ENCODE peak calls at places on chromosomes 12 and 14, in five cellular contexts. T, M, X, B and E are unnamed samples.

GRCh38 chr12:6361834-6362233 is 13.5 kb downstream of the SCNN1A start:
- DNase-seq in B (no peak), T (no peak), X (peak; percentile 84), M (no peak), E (no peak)

GRCh38 chr14:64540208-64541202 is at the start of gene HSPA2:
- DNase-seq in B (peak; percentile 94), X (peak; percentile 99), M (peak; percentile 99), T (peak; percentile 92), E (peak; percentile 96)

GRCh38 chr14:41865894-41866293 is 259.2 kb downstream of the LRFN5 start:
- DNase-seq in X (no peak), T (no peak), B (no peak), M (no peak), E (no peak)

GRCh38 chr12:76026643-76027063 is 4.9 kb downstream of the PHLDA1 start:
- DNase-seq in X (no peak), M (peak; percentile 35), T (no peak), B (no peak), E (no peak)

GRCh38 chr12:28975564-28976340 is 173.3 kb upstream of the FAR2 start:
- DNase-seq in M (no peak), X (no peak), T (no peak), B (no peak), E (no peak)

GRCh38 chr14:74959596-74960180 is 4.3 kb upstream of the PGF start:
- DNase-seq in B (no peak), X (no peak), M (no peak), T (no peak), E (no peak)

GRCh38 chr14:52365071-52365470 is 51.0 kb downstream of the PTGER2 start:
- DNase-seq in M (no peak), X (no peak), T (no peak), B (no peak), E (no peak)

GRCh38 chr14:33966276-33966675 is 15.4 kb upstream of the EGLN3 start:
- DNase-seq in M (no peak), B (no peak), T (no peak), X (no peak), E (no peak)

GRCh38 chr12:1536817-1537216 is 57.6 kb downstream of the FBXL14 start:
- DNase-seq in X (no peak), B (no peak), M (no peak), T (no peak), E (no peak)

GRCh38 chr14:94555991-94556390 is 5.3 kb upstream of the SERPINA4 start:
- DNase-seq in B (no peak), T (no peak), M (no peak), X (no peak), E (no peak)

GRCh38 chr12:75944097-75944904 is 87.3 kb downstream of the PHLDA1 start:
- DNase-seq in M (peak; percentile 73), B (peak; percentile 41), T (peak; percentile 7), X (no peak), E (peak; percentile 81)

GRCh38 chr12:30942936-30943335 is 16.4 kb downstream of the TSPAN11 start:
- DNase-seq in X (no peak), B (no peak), M (no peak), T (no peak), E (no peak)

GRCh38 chr14:61260939-61261776 is 20.0 kb downstream of the TMEM30B start:
- DNase-seq in T (no peak), B (no peak), X (no peak), M (peak; percentile 86), E (no peak)

GRCh38 chr14:91817566-91818325 is 49.6 kb downstream of the TC2N start:
- DNase-seq in T (no peak), M (no peak), B (no peak), X (no peak), E (no peak)

GRCh38 chr12:7948585-7949264 is 12.7 kb upstream of the SLC2A3 start:
- DNase-seq in B (no peak), M (no peak), X (no peak), T (no peak), E (no peak)

GRCh38 chr12:101719566-101719965 is 19.7 kb downstream of the SYCP3 start:
- DNase-seq in T (no peak), M (no peak), X (no peak), B (no peak), E (no peak)

GRCh38 chr12:124938606-124939427 is 24.4 kb upstream of the UBC start:
- DNase-seq in T (no peak), M (peak; percentile 88), X (peak; percentile 79), B (peak; percentile 88), E (no peak)

GRCh38 chr12:120314220-120314619 is 12.1 kb downstream of the SIRT4 start:
- DNase-seq in B (peak; percentile 38), M (peak; percentile 7), X (no peak), T (no peak), E (no peak)

GRCh38 chr12:28517101-28517500 is 326.8 kb downstream of the CCDC91 start:
- DNase-seq in X (no peak), T (no peak), M (no peak), B (no peak), E (no peak)

GRCh38 chr12:128784030-128784770 is 39.6 kb downstream of the SLC15A4 start:
- DNase-seq in X (no peak), T (no peak), M (peak; percentile 25), B (no peak), E (no peak)

GRCh38 chr14:86296173-86296572 is 766.2 kb downstream of the FLRT2 start:
- DNase-seq in M (no peak), X (no peak), T (no peak), B (no peak), E (no peak)

GRCh38 chr12:52895726-52896189 is 9.1 kb downstream of the KRT8 start:
- DNase-seq in T (no peak), M (no peak), B (no peak), X (no peak), E (no peak)
- H3K27ac ChIP-seq in T (no peak overlapping the region), M (no peak overlapping the region), B (no peak overlapping the region), X (peak overlapping the region; percentile 95), E (no peak overlapping the region)

GRCh38 chr12:103077108-103077773 is 119.8 kb downstream of the ASCL1 start:
- DNase-seq in T (no peak), X (no peak), B (no peak), M (no peak), E (no peak)

GRCh38 chr12:103075848-103076247 is 118.4 kb downstream of the ASCL1 start:
- DNase-seq in B (no peak), T (no peak), X (no peak), M (no peak), E (no peak)
- H3K27ac ChIP-seq in B (no peak overlapping the region), T (no peak overlapping the region), X (no peak overlapping the region), M (no peak overlapping the region), E (no peak overlapping the region)

DNA sequence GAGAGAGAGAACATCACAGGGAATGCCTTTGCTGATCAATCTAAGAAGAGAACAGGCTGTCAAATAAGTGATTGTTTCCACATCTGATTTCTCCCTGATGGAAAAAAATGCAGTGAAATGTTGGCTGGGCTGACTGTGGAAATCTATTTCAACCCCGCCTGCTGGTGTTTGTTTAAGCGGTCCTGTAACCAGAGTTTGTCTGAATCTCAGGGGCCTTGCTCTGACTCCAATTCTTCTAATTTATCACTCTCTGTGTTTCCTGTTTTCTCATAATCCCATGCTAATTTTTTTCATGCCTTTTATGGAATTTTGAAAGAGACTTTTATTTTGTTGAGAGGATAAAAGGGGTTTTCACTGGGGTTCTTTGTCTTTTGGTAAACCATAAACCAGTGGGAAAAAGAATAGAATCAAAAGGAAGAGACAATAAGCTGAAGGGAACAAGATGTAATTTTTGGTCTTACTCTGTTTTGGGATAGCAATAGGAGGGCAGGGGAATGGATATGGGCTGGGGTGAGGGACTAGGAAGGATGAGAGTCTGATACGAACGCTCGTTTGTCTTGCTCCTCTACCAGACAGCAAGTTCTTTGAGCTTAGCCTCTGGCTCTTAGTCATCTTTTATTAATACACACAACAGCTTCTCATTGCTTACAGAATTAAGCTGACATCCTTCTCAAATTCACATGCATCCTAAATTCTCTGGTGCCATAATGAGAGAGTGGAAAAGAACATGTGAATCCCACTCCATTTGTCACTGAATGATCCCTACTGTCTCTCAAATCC is 8.0 kb upstream of the MGP start:
- DNase-seq in X (no peak), M (peak; percentile 26), B (no peak), T (no peak), E (no peak)
- H3K27ac ChIP-seq in X (peak overlapping the region; percentile 65), M (no peak overlapping the region), B (no peak overlapping the region), T (no peak overlapping the region), E (no peak overlapping the region)

DNA sequence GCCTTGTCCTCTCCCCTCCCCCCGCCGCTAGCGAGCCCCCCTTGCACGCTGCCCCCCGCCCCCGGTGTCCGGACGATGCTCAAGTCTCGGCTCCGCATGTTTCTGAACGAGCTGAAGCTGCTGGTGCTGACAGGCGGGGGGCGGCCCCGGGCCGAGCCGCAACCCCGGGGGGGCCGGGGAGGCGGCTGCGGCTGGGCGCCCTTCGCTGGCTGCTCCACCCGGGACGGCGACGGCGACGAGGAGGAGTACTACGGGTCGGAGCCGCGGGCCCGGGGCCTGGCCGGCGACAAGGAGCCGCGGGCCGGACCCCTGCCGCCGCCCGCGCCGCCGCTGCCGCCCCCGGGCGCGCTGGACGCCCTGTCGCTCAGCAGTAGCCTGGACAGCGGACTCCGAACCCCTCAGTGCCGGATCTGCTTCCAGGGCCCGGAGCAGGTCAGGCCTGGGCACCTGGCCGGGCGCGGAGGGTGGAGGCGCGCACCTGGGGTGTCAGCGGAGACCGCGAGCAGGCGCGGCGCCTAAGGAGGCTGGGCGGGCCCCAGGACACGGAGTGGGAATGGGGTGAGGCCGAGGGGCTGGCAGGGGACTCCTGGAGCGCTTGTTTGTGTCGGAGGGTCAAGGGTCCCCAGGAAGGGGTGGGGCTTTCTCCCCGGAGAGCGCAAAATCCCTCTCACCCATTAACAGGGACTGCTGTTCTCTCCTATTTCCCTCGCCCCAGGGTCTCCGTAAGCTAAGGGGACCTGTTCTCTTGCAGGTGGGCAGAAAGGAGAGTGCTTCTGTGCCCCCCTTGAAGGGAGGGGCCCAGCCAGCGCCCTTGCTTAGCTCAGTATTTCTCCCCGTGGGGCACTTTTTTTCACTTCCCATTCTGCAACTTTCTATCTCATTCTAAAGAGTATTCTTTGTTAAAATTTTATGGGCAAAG is 810 bp downstream of the MARCHF9 start:
- DNase-seq in X (peak; percentile 70), T (peak; percentile 51), M (no peak), B (peak; percentile 49), E (no peak)
- H3K27ac ChIP-seq in X (peak overlapping the region; percentile 85), T (peak overlapping the region; percentile 40), M (no peak overlapping the region), B (peak overlapping the region; percentile 75), E (peak overlapping the region; percentile 52)

DNA sequence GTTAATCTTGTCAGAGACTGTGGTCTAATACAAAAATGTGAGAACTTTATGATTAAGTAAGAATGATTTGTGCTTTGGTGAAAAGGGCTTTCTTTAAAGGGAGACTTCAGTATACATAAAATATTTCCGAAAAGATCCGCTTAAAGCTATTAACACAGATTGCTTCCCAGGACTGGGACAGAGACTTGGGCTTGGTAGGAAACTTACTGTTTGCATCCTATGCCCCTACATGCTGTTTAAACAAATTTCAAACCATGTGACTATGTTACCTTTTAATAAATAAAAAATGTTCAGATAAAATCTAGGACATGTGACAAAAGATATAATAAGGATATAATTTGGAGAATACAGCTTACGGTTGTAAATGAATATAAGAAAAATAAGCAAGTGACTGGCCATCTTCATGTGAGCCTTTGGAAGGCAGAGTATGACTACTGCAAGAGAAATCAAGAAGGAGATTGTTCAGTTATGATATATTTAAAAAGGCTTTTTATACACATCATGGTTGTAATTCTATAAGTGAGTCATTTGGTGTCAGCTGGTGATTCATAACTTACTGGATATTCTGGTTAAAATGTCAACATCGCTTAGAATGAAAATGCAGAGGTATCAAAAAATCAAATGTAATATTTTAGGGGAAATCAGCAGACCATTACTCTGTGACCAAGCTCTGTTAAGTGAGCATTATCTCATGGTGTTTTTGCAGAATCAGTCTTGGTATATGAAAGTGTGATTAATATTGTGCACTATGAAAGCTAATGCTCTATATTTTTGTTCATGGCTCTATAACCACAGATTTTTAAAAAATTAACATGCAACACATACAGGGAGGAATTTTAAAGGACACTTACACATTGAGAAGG is 234.8 kb upstream of the E2F7 start:
- DNase-seq in B (no peak), T (no peak), X (no peak), M (peak; percentile 55), E (peak; percentile 49)
- H3K27ac ChIP-seq in B (no peak overlapping the region), T (no peak overlapping the region), X (no peak overlapping the region), M (peak overlapping the region; percentile 16), E (peak overlapping the region; percentile 58)